ENCODE peak calls at places on chromosomes 6 and 20, in eight cellular contexts. One of them, this sample, is unnamed.

GRCh38 chr20:51529758-51530157 is 12.8 kb downstream of the NFATC2 start:
- DNase-seq in NCI-H748 treated with DMSO at 0.1 percent for 48 hours: no peak
- DNase-seq in tibial artery: no peak
- DNase-seq in WERI-Rb-1: no peak
- DNase-seq in pancreas: no peak
- DNase-seq in thoracic aorta: no peak
- DNase-seq in putamen: no peak
- DNase-seq in hepatic stellate cell: no peak
- DNase-seq in this sample: no peak

GRCh38 chr6:75188221-75188620 is 17.6 kb downstream of the COL12A1 start:
- DNase-seq in NCI-H748 treated with DMSO at 0.1 percent for 48 hours: no peak
- DNase-seq in tibial artery: no peak
- DNase-seq in WERI-Rb-1: no peak
- DNase-seq in pancreas: no peak
- DNase-seq in thoracic aorta: no peak
- DNase-seq in putamen: no peak
- DNase-seq in hepatic stellate cell: no peak
- DNase-seq in this sample: no peak

GRCh38 chr6:126672654-126673053 is 332.7 kb downstream of the CENPW start:
- DNase-seq in NCI-H748 treated with DMSO at 0.1 percent for 48 hours: no peak
- DNase-seq in tibial artery: no peak
- DNase-seq in WERI-Rb-1: no peak
- DNase-seq in pancreas: no peak
- DNase-seq in thoracic aorta: no peak
- DNase-seq in putamen: no peak
- DNase-seq in hepatic stellate cell: peak
- DNase-seq in this sample: no peak

GRCh38 chr6:81362246-81362645 is 390.2 kb downstream of the TENT5A start:
- DNase-seq in NCI-H748 treated with DMSO at 0.1 percent for 48 hours: no peak
- DNase-seq in tibial artery: no peak
- DNase-seq in WERI-Rb-1: no peak
- DNase-seq in pancreas: no peak
- DNase-seq in thoracic aorta: no peak
- DNase-seq in putamen: no peak
- DNase-seq in hepatic stellate cell: no peak
- DNase-seq in this sample: no peak

GRCh38 chr6:98576811-98577210 is 257.6 kb upstream of the POU3F2 start:
- DNase-seq in NCI-H748 treated with DMSO at 0.1 percent for 48 hours: no peak
- DNase-seq in tibial artery: no peak
- DNase-seq in WERI-Rb-1: no peak
- DNase-seq in pancreas: no peak
- DNase-seq in thoracic aorta: no peak
- DNase-seq in putamen: no peak
- DNase-seq in hepatic stellate cell: no peak
- DNase-seq in this sample: no peak

GRCh38 chr20:20407891-20408805 is 40.2 kb downstream of the INSM1 start:
- DNase-seq in NCI-H748 treated with DMSO at 0.1 percent for 48 hours: peak
- DNase-seq in tibial artery: no peak
- DNase-seq in WERI-Rb-1: peak
- DNase-seq in pancreas: no peak
- DNase-seq in thoracic aorta: no peak
- DNase-seq in putamen: peak
- DNase-seq in hepatic stellate cell: no peak
- DNase-seq in this sample: no peak

GRCh38 chr20:59948828-59949720 is 8.9 kb downstream of the FAM217B start:
- DNase-seq in NCI-H748 treated with DMSO at 0.1 percent for 48 hours: peak
- DNase-seq in tibial artery: no peak
- DNase-seq in WERI-Rb-1: no peak
- DNase-seq in pancreas: no peak
- DNase-seq in thoracic aorta: no peak
- DNase-seq in putamen: peak
- DNase-seq in hepatic stellate cell: no peak
- DNase-seq in this sample: no peak

GRCh38 chr6:167918507-167919278 is 78.8 kb upstream of the KIF25 start:
- DNase-seq in NCI-H748 treated with DMSO at 0.1 percent for 48 hours: no peak
- DNase-seq in tibial artery: no peak
- DNase-seq in WERI-Rb-1: no peak
- DNase-seq in pancreas: no peak
- DNase-seq in thoracic aorta: no peak
- DNase-seq in putamen: no peak
- DNase-seq in hepatic stellate cell: no peak
- DNase-seq in this sample: no peak

GRCh38 chr6:73131706-73132105 is 93.6 kb downstream of the KHDC1L start:
- DNase-seq in NCI-H748 treated with DMSO at 0.1 percent for 48 hours: no peak
- DNase-seq in tibial artery: no peak
- DNase-seq in WERI-Rb-1: no peak
- DNase-seq in pancreas: no peak
- DNase-seq in thoracic aorta: no peak
- DNase-seq in putamen: no peak
- DNase-seq in hepatic stellate cell: no peak
- DNase-seq in this sample: no peak

GRCh38 chr6:145241039-145241438 is 494.3 kb downstream of the EPM2A start:
- DNase-seq in NCI-H748 treated with DMSO at 0.1 percent for 48 hours: no peak
- DNase-seq in tibial artery: no peak
- DNase-seq in WERI-Rb-1: no peak
- DNase-seq in pancreas: no peak
- DNase-seq in thoracic aorta: no peak
- DNase-seq in putamen: no peak
- DNase-seq in hepatic stellate cell: peak
- DNase-seq in this sample: no peak